ENCODE peak calls at places on chromosomes 1 and 21, in five cellular contexts. One of them, this sample, is unnamed.

GRCh38 chr1:159177273-159177907 is 6.0 kb downstream of the CADM3 start:
- DNase-seq in left ventricle myocardium inferior: no peak
- DNase-seq in brain microvascular endothelial cell: peak; percentile 51
- DNase-seq in ovary: no peak
- DNase-seq in aorta: no peak
- DNase-seq in this sample: no peak

GRCh38 chr21:32916522-32917099 is 109.1 kb upstream of the OLIG2 start:
- DNase-seq in ovary: no peak
- DNase-seq in left ventricle myocardium inferior: no peak
- DNase-seq in aorta: no peak
- DNase-seq in brain microvascular endothelial cell: no peak
- DNase-seq in this sample: no peak

GRCh38 chr1:12196641-12197482 is 30.1 kb downstream of the TNFRSF1B start:
- DNase-seq in left ventricle myocardium inferior: peak; percentile 49
- DNase-seq in aorta: peak; percentile 83
- DNase-seq in brain microvascular endothelial cell: no peak
- DNase-seq in ovary: no peak
- DNase-seq in this sample: peak; percentile 75

GRCh38 chr1:98119793-98120192 is 199.0 kb upstream of the DPYD start:
- DNase-seq in brain microvascular endothelial cell: no peak
- DNase-seq in ovary: no peak
- DNase-seq in left ventricle myocardium inferior: no peak
- DNase-seq in aorta: no peak
- DNase-seq in this sample: no peak

GRCh38 chr1:240352769-240353168 is 259.2 kb downstream of the GREM2 start:
- DNase-seq in brain microvascular endothelial cell: peak; percentile 94
- DNase-seq in aorta: no peak
- DNase-seq in left ventricle myocardium inferior: no peak
- DNase-seq in ovary: no peak
- DNase-seq in this sample: no peak

GRCh38 chr1:206471415-206471801 is 1.1 kb downstream of the IKBKE start:
- DNase-seq in left ventricle myocardium inferior: no peak
- DNase-seq in aorta: no peak
- DNase-seq in ovary: no peak
- DNase-seq in brain microvascular endothelial cell: no peak
- DNase-seq in this sample: no peak

GRCh38 chr1:158983235-158983634 is 26.5 kb upstream of the IFI16 start:
- DNase-seq in aorta: no peak
- DNase-seq in brain microvascular endothelial cell: no peak
- DNase-seq in left ventricle myocardium inferior: no peak
- DNase-seq in ovary: no peak
- DNase-seq in this sample: no peak

GRCh38 chr1:246510147-246511030 is 3.3 kb upstream of the SMYD3 start:
- DNase-seq in aorta: no peak
- DNase-seq in brain microvascular endothelial cell: no peak
- DNase-seq in left ventricle myocardium inferior: no peak
- DNase-seq in ovary: no peak
- DNase-seq in this sample: no peak

GRCh38 chr1:86447198-86447790 is 21.4 kb upstream of the CLCA1 start:
- DNase-seq in ovary: no peak
- DNase-seq in aorta: no peak
- DNase-seq in left ventricle myocardium inferior: no peak
- DNase-seq in brain microvascular endothelial cell: no peak
- DNase-seq in this sample: no peak

GRCh38 chr1:155226910-155227260 is 18.4 kb downstream of the MTX1 start:
- DNase-seq in brain microvascular endothelial cell: peak; percentile 39
- DNase-seq in left ventricle myocardium inferior: peak; percentile 35
- DNase-seq in aorta: peak; percentile 74
- DNase-seq in ovary: peak; percentile 57
- DNase-seq in this sample: peak; percentile 56

GRCh38 chr1:222754386-222755139 is 17.6 kb downstream of the FAM177B start:
- DNase-seq in brain microvascular endothelial cell: peak; percentile 81
- DNase-seq in aorta: peak; percentile 91
- DNase-seq in ovary: peak; percentile 24
- DNase-seq in left ventricle myocardium inferior: peak; percentile 51
- DNase-seq in this sample: peak; percentile 73

GRCh38 chr1:171794085-171794484 is 12.6 kb downstream of the METTL13 start:
- DNase-seq in ovary: no peak
- DNase-seq in aorta: no peak
- DNase-seq in brain microvascular endothelial cell: peak; percentile 73
- DNase-seq in left ventricle myocardium inferior: no peak
- DNase-seq in this sample: no peak

GRCh38 chr1:11692899-11693590 is 1.5 kb downstream of the DRAXIN start:
- DNase-seq in brain microvascular endothelial cell: peak; percentile 60
- DNase-seq in left ventricle myocardium inferior: no peak
- DNase-seq in aorta: peak; percentile 70
- DNase-seq in ovary: no peak
- DNase-seq in this sample: peak; percentile 30

GRCh38 chr1:1422465-1423244 is 1.6 kb upstream of the ANKRD65 start:
- DNase-seq in brain microvascular endothelial cell: peak; percentile 49
- DNase-seq in ovary: peak; percentile 22
- DNase-seq in left ventricle myocardium inferior: no peak
- DNase-seq in aorta: peak; percentile 24
- DNase-seq in this sample: no peak

GRCh38 chr1:23187637-23188036 is 19.0 kb upstream of the LUZP1 start:
- DNase-seq in ovary: no peak
- DNase-seq in brain microvascular endothelial cell: no peak
- DNase-seq in aorta: no peak
- DNase-seq in left ventricle myocardium inferior: no peak
- DNase-seq in this sample: no peak

DNA sequence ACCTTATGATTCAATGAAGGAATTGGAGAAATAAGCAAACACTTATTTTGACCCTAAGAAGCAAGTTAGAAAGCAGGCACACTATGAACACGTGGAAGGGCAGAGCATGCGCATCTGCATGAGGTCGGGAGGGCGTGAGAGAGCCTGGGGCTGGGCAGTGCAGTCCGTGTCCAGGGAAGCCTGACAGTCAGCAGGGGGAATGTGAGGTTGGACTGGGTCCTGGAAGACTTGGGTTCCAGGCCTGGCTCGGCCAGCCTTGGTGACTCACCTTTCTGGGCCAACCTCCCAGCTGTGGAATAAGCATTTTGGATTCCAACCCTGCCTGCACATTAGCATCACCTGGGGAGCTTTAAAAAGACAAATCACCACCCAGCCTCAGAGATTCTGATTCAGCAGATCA is 26.6 kb upstream of the LMX1A start:
- DNase-seq in ovary: peak; percentile 50
- DNase-seq in aorta: peak; percentile 80
- DNase-seq in brain microvascular endothelial cell: no peak
- DNase-seq in left ventricle myocardium inferior: peak; percentile 32
- DNase-seq in this sample: peak; percentile 88
- H3K27ac ChIP-seq in ovary: no peak overlapping the region
- H3K27ac ChIP-seq in aorta: peak overlapping the region; percentile 56
- H3K27ac ChIP-seq in brain microvascular endothelial cell: no peak overlapping the region
- H3K27ac ChIP-seq in left ventricle myocardium inferior: no peak overlapping the region
- H3K27ac ChIP-seq in this sample: no peak overlapping the region

GRCh38 chr1:39301606-39302005 is 97.1 kb downstream of the MACF1 start:
- DNase-seq in ovary: no peak
- DNase-seq in brain microvascular endothelial cell: no peak
- DNase-seq in aorta: no peak
- DNase-seq in left ventricle myocardium inferior: no peak
- DNase-seq in this sample: no peak
- H3K36me3 ChIP-seq in ovary: no peaks in the 10 kb centered on the region
- H3K36me3 ChIP-seq in brain microvascular endothelial cell: peaks cover 70% of the 10 kb centered on the region
- H3K36me3 ChIP-seq in aorta: peaks cover 12% of the 10 kb centered on the region
- H3K36me3 ChIP-seq in left ventricle myocardium inferior: peaks cover 96% of the 10 kb centered on the region
- H3K36me3 ChIP-seq in this sample: peaks cover 87% of the 10 kb centered on the region

GRCh38 chr1:25799346-25799720 is 660 bp upstream of the SELENON start:
- DNase-seq in left ventricle myocardium inferior: no peak
- DNase-seq in ovary: no peak
- DNase-seq in brain microvascular endothelial cell: no peak
- DNase-seq in aorta: no peak
- DNase-seq in this sample: no peak

GRCh38 chr1:25797939-25798338 is 2.1 kb upstream of the SELENON start:
- DNase-seq in brain microvascular endothelial cell: no peak
- DNase-seq in left ventricle myocardium inferior: no peak
- DNase-seq in aorta: no peak
- DNase-seq in ovary: no peak
- DNase-seq in this sample: no peak

GRCh38 chr1:25798666-25799345 is 1.2 kb upstream of the SELENON start:
- DNase-seq in left ventricle myocardium inferior: no peak
- DNase-seq in ovary: no peak
- DNase-seq in brain microvascular endothelial cell: no peak
- DNase-seq in aorta: no peak
- DNase-seq in this sample: no peak

GRCh38 chr1:25800538-25801377 is 765 bp downstream of the SELENON start:
- DNase-seq in ovary: no peak
- DNase-seq in brain microvascular endothelial cell: no peak
- DNase-seq in left ventricle myocardium inferior: no peak
- DNase-seq in aorta: peak; percentile 46
- DNase-seq in this sample: no peak

GRCh38 chr1:25799758-25800537 is at the start of gene SELENON:
- DNase-seq in left ventricle myocardium inferior: peak; percentile 84
- DNase-seq in brain microvascular endothelial cell: no peak
- DNase-seq in ovary: peak; percentile 68
- DNase-seq in aorta: peak; percentile 86
- DNase-seq in this sample: peak; percentile 86
- H3K27ac ChIP-seq in left ventricle myocardium inferior: peak within 1 kb of the TSS; percentile 86
- H3K27ac ChIP-seq in brain microvascular endothelial cell: no peak within 1 kb of the TSS
- H3K27ac ChIP-seq in ovary: peak within 1 kb of the TSS; percentile 59
- H3K27ac ChIP-seq in aorta: peak within 1 kb of the TSS; percentile 29
- H3K27ac ChIP-seq in this sample: peak within 1 kb of the TSS; percentile 91

GRCh38 chr21:34132905-34133304 is 59.5 kb downstream of the MRPS6 start:
- DNase-seq in brain microvascular endothelial cell: no peak
- DNase-seq in aorta: no peak
- DNase-seq in left ventricle myocardium inferior: no peak
- DNase-seq in ovary: no peak
- DNase-seq in this sample: no peak
- H3K36me3 ChIP-seq in brain microvascular endothelial cell: no peaks in the 10 kb centered on the region
- H3K36me3 ChIP-seq in aorta: no peaks in the 10 kb centered on the region
- H3K36me3 ChIP-seq in left ventricle myocardium inferior: peaks cover 8% of the 10 kb centered on the region
- H3K36me3 ChIP-seq in ovary: no peaks in the 10 kb centered on the region
- H3K36me3 ChIP-seq in this sample: peaks cover 9% of the 10 kb centered on the region

GRCh38 chr1:53061859-53062714 is at the start of gene PODN:
- DNase-seq in brain microvascular endothelial cell: no peak
- DNase-seq in left ventricle myocardium inferior: peak; percentile 57
- DNase-seq in ovary: peak; percentile 79
- DNase-seq in aorta: peak; percentile 69
- DNase-seq in this sample: peak; percentile 77

GRCh38 chr1:53063744-53064515 is 1.9 kb downstream of the PODN start:
- DNase-seq in ovary: peak; percentile 11
- DNase-seq in left ventricle myocardium inferior: peak; percentile 11
- DNase-seq in aorta: no peak
- DNase-seq in brain microvascular endothelial cell: no peak
- DNase-seq in this sample: no peak

GRCh38 chr1:53062731-53063591 is 948 bp downstream of the PODN start:
- DNase-seq in aorta: peak; percentile 39
- DNase-seq in left ventricle myocardium inferior: peak; percentile 12
- DNase-seq in ovary: no peak
- DNase-seq in brain microvascular endothelial cell: no peak
- DNase-seq in this sample: no peak

GRCh38 chr1:53060580-53060979 is 1.4 kb upstream of the PODN start:
- DNase-seq in left ventricle myocardium inferior: no peak
- DNase-seq in aorta: peak; percentile 45
- DNase-seq in ovary: peak; percentile 68
- DNase-seq in brain microvascular endothelial cell: peak; percentile 33
- DNase-seq in this sample: peak; percentile 81

DNA sequence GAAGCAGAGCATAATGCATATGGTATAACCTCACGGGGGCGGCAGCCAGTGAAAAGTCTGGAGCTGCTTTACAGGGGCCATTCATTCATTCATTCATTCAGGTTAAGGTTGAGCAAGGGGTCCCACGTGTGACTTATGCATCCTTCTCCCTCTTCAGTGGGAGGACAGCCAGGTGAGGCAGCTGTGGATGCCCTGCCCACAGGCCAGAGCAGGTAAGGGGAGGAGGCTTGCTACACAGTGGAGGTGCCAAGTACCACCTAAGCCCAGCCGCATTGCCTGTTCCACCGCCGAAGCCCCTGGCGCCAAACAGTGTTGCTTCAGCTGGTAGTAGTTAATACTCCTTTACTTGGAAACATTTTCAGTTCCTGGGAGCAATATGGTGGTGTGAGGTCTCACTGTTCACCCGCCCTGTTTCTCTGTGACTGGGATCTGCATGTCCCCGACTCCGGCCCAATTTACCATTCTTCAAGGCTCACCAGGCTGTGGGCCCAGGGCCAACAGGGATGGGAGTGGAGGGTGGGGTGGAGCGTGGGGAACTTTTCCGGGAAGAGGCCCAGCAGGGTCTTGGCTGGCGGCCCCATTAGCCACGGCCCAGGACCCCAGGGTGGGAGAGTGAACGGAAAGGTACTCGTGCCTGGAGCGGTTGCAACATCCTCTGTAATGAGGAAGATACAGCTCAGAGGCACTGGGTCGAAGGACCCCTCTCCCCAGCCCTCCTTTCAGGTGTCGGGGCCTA is 722 bp upstream of the PODN start:
- DNase-seq in ovary: peak; percentile 83
- DNase-seq in brain microvascular endothelial cell: no peak
- DNase-seq in aorta: peak; percentile 68
- DNase-seq in left ventricle myocardium inferior: peak; percentile 72
- DNase-seq in this sample: peak; percentile 76
- H3K27ac ChIP-seq in ovary: peak overlapping the region; percentile 88
- H3K27ac ChIP-seq in brain microvascular endothelial cell: no peak overlapping the region
- H3K27ac ChIP-seq in aorta: no peak overlapping the region
- H3K27ac ChIP-seq in left ventricle myocardium inferior: peak overlapping the region; percentile 83
- H3K27ac ChIP-seq in this sample: peak overlapping the region; percentile 68

GRCh38 chr1:180252638-180253536 is 22.8 kb downstream of the LHX4 start:
- DNase-seq in brain microvascular endothelial cell: peak; percentile 60
- DNase-seq in ovary: peak; percentile 53
- DNase-seq in left ventricle myocardium inferior: peak; percentile 67
- DNase-seq in aorta: peak; percentile 87
- DNase-seq in this sample: peak; percentile 78

GRCh38 chr1:180253585-180254495 is 23.8 kb downstream of the LHX4 start:
- DNase-seq in ovary: no peak
- DNase-seq in aorta: no peak
- DNase-seq in left ventricle myocardium inferior: no peak
- DNase-seq in brain microvascular endothelial cell: no peak
- DNase-seq in this sample: peak; percentile 53

GRCh38 chr1:180255538-180256352 is 25.7 kb downstream of the LHX4 start:
- DNase-seq in left ventricle myocardium inferior: no peak
- DNase-seq in brain microvascular endothelial cell: no peak
- DNase-seq in aorta: no peak
- DNase-seq in ovary: no peak
- DNase-seq in this sample: peak; percentile 51

GRCh38 chr1:180254854-180255253 is 24.8 kb downstream of the LHX4 start:
- DNase-seq in brain microvascular endothelial cell: no peak
- DNase-seq in ovary: no peak
- DNase-seq in left ventricle myocardium inferior: no peak
- DNase-seq in aorta: no peak
- DNase-seq in this sample: peak; percentile 38

DNA sequence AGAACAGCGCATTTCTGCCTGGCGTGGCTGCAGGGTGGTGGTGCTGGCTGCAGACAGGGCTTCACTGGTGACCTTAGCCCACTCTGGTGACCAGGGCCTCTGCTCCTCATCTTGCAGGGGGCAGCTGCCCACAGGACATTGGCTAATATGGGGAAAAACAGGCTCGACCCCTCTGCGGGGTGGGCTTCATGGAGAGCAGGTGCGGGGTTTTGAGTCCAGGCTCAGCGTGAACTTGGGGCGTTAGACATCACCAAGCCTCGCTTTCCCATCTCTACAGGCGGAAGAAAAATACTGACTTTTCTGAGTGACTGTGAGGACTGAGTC is 24.4 kb downstream of the LHX4 start:
- DNase-seq in left ventricle myocardium inferior: no peak
- DNase-seq in brain microvascular endothelial cell: no peak
- DNase-seq in ovary: no peak
- DNase-seq in aorta: no peak
- DNase-seq in this sample: peak; percentile 44
- H3K36me3 ChIP-seq in left ventricle myocardium inferior: no peaks in the 10 kb centered on the region
- H3K36me3 ChIP-seq in brain microvascular endothelial cell: no peaks in the 10 kb centered on the region
- H3K36me3 ChIP-seq in ovary: no peaks in the 10 kb centered on the region
- H3K36me3 ChIP-seq in aorta: no peaks in the 10 kb centered on the region
- H3K36me3 ChIP-seq in this sample: no peaks in the 10 kb centered on the region

GRCh38 chr1:117093091-117093534 is 28.4 kb downstream of the TRIM45 start:
- DNase-seq in left ventricle myocardium inferior: no peak
- DNase-seq in ovary: peak; percentile 35
- DNase-seq in brain microvascular endothelial cell: peak; percentile 97
- DNase-seq in aorta: peak; percentile 76
- DNase-seq in this sample: peak; percentile 74
- H3K27ac ChIP-seq in left ventricle myocardium inferior: peak overlapping the region; percentile 36
- H3K27ac ChIP-seq in ovary: no peak overlapping the region
- H3K27ac ChIP-seq in brain microvascular endothelial cell: peak overlapping the region; percentile 92
- H3K27ac ChIP-seq in aorta: peak overlapping the region; percentile 85
- H3K27ac ChIP-seq in this sample: peak overlapping the region; percentile 72